ENCODE peak calls at places on chromosomes 7 and 10, in four cellular contexts. C is activated B cell treated with CpG ODN at 0.5 μM for 24 hours, K is esophagus squamous epithelium, S is right lobe of liver. D is an unnamed sample.

GRCh38 chr10:25261571-25261970 is 86.8 kb downstream of the GPR158 start:
- DNase-seq in C (no peak), K (no peak), S (no peak), D (no peak)

GRCh38 chr7:15309891-15310290 is 251.9 kb downstream of the AGMO start:
- DNase-seq in C (no peak), K (no peak), S (no peak), D (no peak)

GRCh38 chr7:51249187-51249945 is 67.2 kb downstream of the COBL start:
- DNase-seq in C (no peak), K (no peak), S (no peak), D (no peak)

GRCh38 chr7:112070674-112071256 is 135.4 kb downstream of the DOCK4 start:
- DNase-seq in C (no peak), K (no peak), S (no peak), D (no peak)

GRCh38 chr10:119235381-119235780 is 28.0 kb downstream of the GRK5 start:
- DNase-seq in C (no peak), K (no peak), S (no peak), D (no peak)

GRCh38 chr10:70201105-70201504 is 30.8 kb upstream of the SAR1A start:
- DNase-seq in C (no peak), K (no peak), S (no peak), D (no peak)

GRCh38 chr7:124652237-124652636 is 113.4 kb downstream of the GPR37 start:
- DNase-seq in C (no peak), K (no peak), S (no peak), D (no peak)

GRCh38 chr7:16466087-16466472 is 542 bp upstream of the SOSTDC1 start:
- DNase-seq in C (no peak), K (no peak), S (no peak), D (no peak)

GRCh38 chr10:119616879-119617580 is 20.3 kb upstream of the TIAL1 start:
- DNase-seq in C (no peak), K (no peak), S (no peak), D (no peak)

GRCh38 chr10:3579845-3580244 is 205.2 kb downstream of the KLF6 start:
- DNase-seq in C (no peak), K (no peak), S (no peak), D (no peak)

GRCh38 chr10:100879741-100880360 is 32.9 kb upstream of the SLF2 start:
- DNase-seq in C (no peak), K (no peak), S (no peak), D (no peak)

GRCh38 chr7:79806161-79806734 is 328.4 kb upstream of the GNAI1 start:
- DNase-seq in C (no peak), K (no peak), S (no peak), D (no peak)

GRCh38 chr10:34187201-34187600 is 627.9 kb downstream of the PARD3 start:
- DNase-seq in C (no peak), K (no peak), S (no peak), D (no peak)

GRCh38 chr7:34952822-34953221 is 84.5 kb downstream of the DPY19L1 start:
- DNase-seq in C (no peak), K (no peak), S (no peak), D (no peak)

GRCh38 chr7:137476937-137477336 is 133.4 kb upstream of the PTN start:
- DNase-seq in C (no peak), K (no peak), S (no peak), D (no peak)

GRCh38 chr7:51764981-51765380 is 448.4 kb upstream of the COBL start:
- DNase-seq in C (no peak), K (no peak), S (no peak), D (no peak)

GRCh38 chr7:89988070-89988469 is 166.2 kb upstream of the STEAP1 start:
- DNase-seq in C (no peak), K (no peak), S (no peak), D (no peak)

GRCh38 chr7:70752794-70753241 is 379.1 kb upstream of the GALNT17 start:
- DNase-seq in C (no peak), K (no peak), S (no peak), D (no peak)

GRCh38 chr10:48444861-48445841 is 138.7 kb downstream of the MAPK8 start:
- DNase-seq in C (no peak), K (no peak), S (peak), D (peak)

GRCh38 chr7:87151701-87152111 is 547 bp upstream of the DMTF1 start:
- DNase-seq in C (no peak), K (no peak), S (no peak), D (no peak)

GRCh38 chr10:31833753-31834152 is 94.9 kb downstream of the ARHGAP12 start:
- DNase-seq in C (no peak), K (no peak), S (no peak), D (no peak)

GRCh38 chr10:49183596-49184542 is 4.3 kb downstream of the TMEM273 start:
- DNase-seq in C (no peak), K (no peak), S (no peak), D (no peak)

GRCh38 chr7:33805630-33806233 is 99.6 kb upstream of the BMPER start:
- DNase-seq in C (no peak), K (no peak), S (no peak), D (no peak)

GRCh38 chr10:48798486-48799254 is 114.0 kb downstream of the WDFY4 start:
- DNase-seq in C (no peak), K (no peak), S (no peak), D (no peak)

GRCh38 chr10:71239131-71239915 is 27.0 kb downstream of the UNC5B start:
- DNase-seq in C (no peak), K (no peak), S (no peak), D (no peak)

GRCh38 chr10:29681700-29682444 is 47.1 kb upstream of the SVIL start:
- DNase-seq in C (no peak), K (no peak), S (no peak), D (no peak)

GRCh38 chr7:40673285-40673684 is 538.5 kb downstream of the SUGCT start:
- DNase-seq in C (no peak), K (no peak), S (no peak), D (no peak)

GRCh38 chr10:33612116-33612515 is 277.6 kb upstream of the NRP1 start:
- DNase-seq in C (no peak), K (no peak), S (no peak), D (no peak)

GRCh38 chr7:122132341-122132740 is 11.7 kb downstream of the AASS start:
- DNase-seq in C (no peak), K (no peak), S (no peak), D (no peak)

GRCh38 chr7:18053177-18053928 is 25.7 kb upstream of the PRPS1L1 start:
- DNase-seq in C (no peak), K (no peak), S (no peak), D (no peak)

GRCh38 chr7:130632111-130632510 is 36.4 kb downstream of the COPG2 start:
- DNase-seq in C (no peak), K (no peak), S (no peak), D (no peak)

GRCh38 chr10:44353721-44354120 is 31.2 kb downstream of the CXCL12 start:
- DNase-seq in C (no peak), K (no peak), S (no peak), D (peak)

GRCh38 chr7:75892634-75893272 is 13.9 kb downstream of the RHBDD2 start:
- DNase-seq in C (no peak), K (no peak), S (no peak), D (peak)

GRCh38 chr7:116249969-116250553 is 39.7 kb downstream of the TES start:
- DNase-seq in C (no peak), K (no peak), S (no peak), D (no peak)

DNA sequence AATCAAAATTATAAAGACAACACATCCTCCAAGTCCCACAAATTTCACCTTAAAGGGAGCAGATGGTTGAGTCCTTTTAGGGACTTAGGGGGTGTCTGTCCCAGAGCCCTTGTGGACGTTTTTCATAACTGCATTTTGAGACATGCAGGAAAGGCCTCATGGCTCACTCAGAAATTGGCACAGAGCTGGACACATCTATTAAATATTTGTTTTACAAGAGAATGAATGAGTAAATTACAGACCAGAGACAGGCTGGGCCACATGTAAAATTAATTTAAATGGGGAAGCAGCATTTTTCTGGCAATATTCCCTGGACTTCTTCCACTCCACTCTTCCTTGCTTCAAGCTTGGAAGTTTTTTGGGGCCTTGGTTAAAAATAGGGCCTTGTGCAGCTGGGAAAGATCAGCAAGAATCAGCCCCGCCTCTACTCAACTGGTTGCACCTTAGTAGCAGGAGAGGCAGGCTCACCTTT is 20.0 kb downstream of the LAMB1 start:
- DNase-seq in C (no peak), K (no peak), S (no peak), D (peak)
- TF ChIP-seq CTCF in C (no peak), K (peak), S (no peak), D (peak)

GRCh38 chr10:1193561-1193960 is 137.4 kb downstream of the WDR37 start:
- DNase-seq in C (no peak), K (no peak), S (no peak), D (no peak)
- TF ChIP-seq CTCF in C (no peak), K (no peak), S (no peak), D (no peak)

GRCh38 chr10:89454561-89455347 is 40.4 kb downstream of the IFIT5 start:
- DNase-seq in C (no peak), K (no peak), S (no peak), D (no peak)
- TF ChIP-seq CTCF in C (no peak), K (no peak), S (no peak), D (no peak)

GRCh38 chr10:37124532-37124931 is 866 bp upstream of the ANKRD30A start:
- DNase-seq in C (no peak), K (no peak), S (no peak), D (no peak)

GRCh38 chr10:37125921-37126320 is 523 bp downstream of the ANKRD30A start:
- DNase-seq in C (no peak), K (no peak), S (no peak), D (no peak)

DNA sequence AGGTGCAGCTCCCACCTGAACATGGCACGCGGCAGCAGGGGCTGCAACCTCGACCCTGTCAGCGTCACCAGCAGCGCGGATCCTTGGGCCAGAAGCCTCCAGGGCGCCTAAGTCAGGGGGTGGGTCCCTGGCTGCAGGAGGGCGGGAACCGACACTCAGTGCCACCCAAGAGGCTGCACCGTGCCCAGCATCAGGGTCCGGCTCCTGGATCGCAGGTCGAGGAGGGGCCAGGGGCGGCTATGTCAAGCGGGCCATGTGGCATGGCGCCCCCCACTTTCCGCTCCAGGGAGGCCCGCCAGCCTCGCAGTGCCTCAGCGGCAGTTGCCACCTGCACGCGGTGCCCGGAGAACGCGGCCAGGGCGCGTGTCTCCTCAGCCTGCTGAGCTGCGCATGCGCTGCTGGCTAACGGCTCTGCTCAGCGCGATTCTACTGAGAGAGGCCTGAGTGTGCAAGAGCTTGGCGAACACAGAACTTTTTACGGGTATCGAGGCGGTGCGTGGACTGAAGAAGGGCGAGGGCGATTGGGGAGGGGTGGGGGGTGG is at the start of gene ANKRD30A:
- DNase-seq in C (no peak), K (no peak), S (no peak), D (no peak)
- TF ChIP-seq CTCF in C (no peak), K (no peak), S (no peak), D (no peak)

GRCh38 chr10:112314822-112315474 is 31.7 kb downstream of the TECTB start:
- DNase-seq in C (peak), K (no peak), S (peak), D (peak)
- TF ChIP-seq CTCF in C (peak), K (peak), S (peak), D (peak)

GRCh38 chr10:99459217-99459616 is 28.8 kb upstream of the GOT1 start:
- DNase-seq in C (no peak), K (no peak), S (no peak), D (no peak)

GRCh38 chr10:99460070-99460469 is 29.6 kb upstream of the GOT1 start:
- DNase-seq in C (no peak), K (no peak), S (no peak), D (no peak)

GRCh38 chr10:99461230-99461629 is 30.8 kb upstream of the GOT1 start:
- DNase-seq in C (no peak), K (no peak), S (no peak), D (no peak)

GRCh38 chr10:99456207-99456606 is 25.8 kb upstream of the GOT1 start:
- DNase-seq in C (no peak), K (no peak), S (no peak), D (no peak)

GRCh38 chr10:99457808-99458207 is 27.4 kb upstream of the GOT1 start:
- DNase-seq in C (no peak), K (no peak), S (no peak), D (no peak)
- TF ChIP-seq CTCF in C (no peak), K (no peak), S (no peak), D (no peak)

GRCh38 chr7:3332308-3332707 is 31.3 kb downstream of the SDK1 start:
- DNase-seq in C (no peak), K (no peak), S (no peak), D (no peak)

GRCh38 chr7:3338161-3338560 is 37.1 kb downstream of the SDK1 start:
- DNase-seq in C (no peak), K (no peak), S (no peak), D (no peak)

GRCh38 chr7:3333861-3334260 is 32.8 kb downstream of the SDK1 start:
- DNase-seq in C (no peak), K (no peak), S (no peak), D (no peak)

GRCh38 chr7:3336042-3336665 is 35.1 kb downstream of the SDK1 start:
- DNase-seq in C (no peak), K (no peak), S (no peak), D (no peak)
- TF ChIP-seq CTCF in C (no peak), K (no peak), S (no peak), D (no peak)

DNA sequence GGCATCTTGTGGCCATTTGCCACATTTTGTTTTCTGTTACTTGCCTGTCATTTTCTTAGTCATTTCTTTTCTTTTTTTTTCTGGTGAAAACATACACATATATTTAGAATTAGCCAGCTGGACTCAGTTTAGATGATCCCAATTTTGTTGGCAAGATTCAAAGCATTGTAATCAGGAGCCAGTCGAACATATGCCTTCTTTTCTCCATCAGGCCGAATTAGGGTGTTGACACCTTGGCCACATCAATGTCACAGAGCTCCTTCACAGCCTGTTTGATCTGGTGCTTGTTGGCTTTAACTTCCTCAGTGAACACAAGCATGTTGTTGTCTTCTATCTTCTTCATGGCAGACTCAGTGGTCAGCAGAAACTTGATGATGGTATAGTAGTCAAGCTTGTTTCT is 32.6 kb downstream of the PHF14 start:
- DNase-seq in C (no peak), K (no peak), S (no peak), D (no peak)
- TF ChIP-seq CTCF in C (no peak), K (no peak), S (no peak), D (no peak)

D was measured in sigmoid colon.